ENCODE peak calls at places on chromosomes 11 and 22, in ten cellular contexts. One of them, this sample, is unnamed.

GRCh38 chr11:79400717-79401330 is 40.0 kb downstream of the TENM4 start:
- DNase-seq in heart right ventricle: peak
- DNase-seq in pancreas: no peak
- DNase-seq in fibroblast of mammary gland: peak
- DNase-seq in right atrium auricular region: no peak
- DNase-seq in CD8-positive, alpha-beta T cell: no peak
- DNase-seq in astrocyte: no peak
- DNase-seq in GM23338: peak
- DNase-seq in CD4-positive, CD25-positive, alpha-beta regulatory T cell: no peak
- DNase-seq in IMR-90: peak
- DNase-seq in this sample: no peak

GRCh38 chr11:16946477-16947282 is 67.5 kb downstream of the PLEKHA7 start:
- DNase-seq in heart right ventricle: no peak
- DNase-seq in pancreas: no peak
- DNase-seq in fibroblast of mammary gland: no peak
- DNase-seq in right atrium auricular region: peak
- DNase-seq in CD8-positive, alpha-beta T cell: no peak
- DNase-seq in astrocyte: no peak
- DNase-seq in GM23338: peak
- DNase-seq in CD4-positive, CD25-positive, alpha-beta regulatory T cell: no peak
- DNase-seq in IMR-90: no peak
- DNase-seq in this sample: no peak

GRCh38 chr22:29314537-29315285 is 786 bp downstream of the RASL10A start:
- DNase-seq in heart right ventricle: no peak
- DNase-seq in pancreas: no peak
- DNase-seq in fibroblast of mammary gland: no peak
- DNase-seq in right atrium auricular region: no peak
- DNase-seq in CD8-positive, alpha-beta T cell: no peak
- DNase-seq in astrocyte: no peak
- DNase-seq in GM23338: peak
- DNase-seq in CD4-positive, CD25-positive, alpha-beta regulatory T cell: no peak
- DNase-seq in IMR-90: no peak
- DNase-seq in this sample: no peak

GRCh38 chr11:1351278-1351937 is 38.3 kb upstream of the BRSK2 start:
- DNase-seq in heart right ventricle: no peak
- DNase-seq in pancreas: no peak
- DNase-seq in fibroblast of mammary gland: no peak
- DNase-seq in right atrium auricular region: no peak
- DNase-seq in CD8-positive, alpha-beta T cell: no peak
- DNase-seq in astrocyte: no peak
- DNase-seq in GM23338: peak
- DNase-seq in CD4-positive, CD25-positive, alpha-beta regulatory T cell: no peak
- DNase-seq in IMR-90: no peak
- DNase-seq in this sample: no peak

GRCh38 chr22:49966041-49966715 is 5.6 kb downstream of the PIM3 start:
- DNase-seq in heart right ventricle: peak
- DNase-seq in pancreas: peak
- DNase-seq in fibroblast of mammary gland: no peak
- DNase-seq in right atrium auricular region: no peak
- DNase-seq in CD8-positive, alpha-beta T cell: peak
- DNase-seq in astrocyte: no peak
- DNase-seq in GM23338: no peak
- DNase-seq in CD4-positive, CD25-positive, alpha-beta regulatory T cell: no peak
- DNase-seq in IMR-90: no peak
- DNase-seq in this sample: no peak

GRCh38 chr22:21051836-21052400 is 6.2 kb downstream of the LRRC74B start:
- DNase-seq in heart right ventricle: no peak
- DNase-seq in pancreas: no peak
- DNase-seq in fibroblast of mammary gland: no peak
- DNase-seq in right atrium auricular region: no peak
- DNase-seq in CD8-positive, alpha-beta T cell: no peak
- DNase-seq in astrocyte: no peak
- DNase-seq in GM23338: peak
- DNase-seq in CD4-positive, CD25-positive, alpha-beta regulatory T cell: no peak
- DNase-seq in IMR-90: peak
- DNase-seq in this sample: no peak

GRCh38 chr22:50185384-50186087 is at the start of gene TRABD:
- DNase-seq in heart right ventricle: peak
- DNase-seq in pancreas: peak
- DNase-seq in fibroblast of mammary gland: peak
- DNase-seq in right atrium auricular region: peak
- DNase-seq in CD8-positive, alpha-beta T cell: peak
- DNase-seq in astrocyte: peak
- DNase-seq in GM23338: peak
- DNase-seq in CD4-positive, CD25-positive, alpha-beta regulatory T cell: peak
- DNase-seq in IMR-90: peak
- DNase-seq in this sample: peak

GRCh38 chr11:60858236-60858635 is 2.5 kb upstream of the PTGDR2 start:
- DNase-seq in heart right ventricle: no peak
- DNase-seq in pancreas: no peak
- DNase-seq in fibroblast of mammary gland: no peak
- DNase-seq in right atrium auricular region: no peak
- DNase-seq in CD8-positive, alpha-beta T cell: no peak
- DNase-seq in astrocyte: no peak
- DNase-seq in GM23338: no peak
- DNase-seq in CD4-positive, CD25-positive, alpha-beta regulatory T cell: no peak
- DNase-seq in IMR-90: no peak
- DNase-seq in this sample: no peak

GRCh38 chr11:43516316-43516820 is 157.6 kb downstream of the TTC17 start:
- DNase-seq in heart right ventricle: no peak
- DNase-seq in pancreas: no peak
- DNase-seq in fibroblast of mammary gland: no peak
- DNase-seq in right atrium auricular region: no peak
- DNase-seq in CD8-positive, alpha-beta T cell: no peak
- DNase-seq in astrocyte: no peak
- DNase-seq in GM23338: peak
- DNase-seq in CD4-positive, CD25-positive, alpha-beta regulatory T cell: no peak
- DNase-seq in IMR-90: no peak
- DNase-seq in this sample: no peak

GRCh38 chr11:95084509-95084908 is 5.1 kb upstream of the ENDOD1 start:
- DNase-seq in heart right ventricle: no peak
- DNase-seq in pancreas: no peak
- DNase-seq in fibroblast of mammary gland: peak
- DNase-seq in right atrium auricular region: no peak
- DNase-seq in CD8-positive, alpha-beta T cell: no peak
- DNase-seq in astrocyte: peak
- DNase-seq in GM23338: no peak
- DNase-seq in CD4-positive, CD25-positive, alpha-beta regulatory T cell: no peak
- DNase-seq in IMR-90: peak
- DNase-seq in this sample: no peak

GRCh38 chr11:65454696-65455456 is 32.3 kb downstream of the NEAT1 start:
- DNase-seq in heart right ventricle: peak
- DNase-seq in pancreas: peak
- DNase-seq in fibroblast of mammary gland: peak
- DNase-seq in right atrium auricular region: peak
- DNase-seq in CD8-positive, alpha-beta T cell: peak
- DNase-seq in astrocyte: no peak
- DNase-seq in GM23338: peak
- DNase-seq in CD4-positive, CD25-positive, alpha-beta regulatory T cell: peak
- DNase-seq in IMR-90: peak
- DNase-seq in this sample: peak

GRCh38 chr11:12110714-12111481 is 508 bp downstream of the MICAL2 start:
- DNase-seq in heart right ventricle: peak
- DNase-seq in pancreas: peak
- DNase-seq in fibroblast of mammary gland: no peak
- DNase-seq in right atrium auricular region: no peak
- DNase-seq in CD8-positive, alpha-beta T cell: peak
- DNase-seq in astrocyte: no peak
- DNase-seq in GM23338: peak
- DNase-seq in CD4-positive, CD25-positive, alpha-beta regulatory T cell: peak
- DNase-seq in IMR-90: no peak
- DNase-seq in this sample: peak
- H3K4me3 ChIP-seq in heart right ventricle: peak
- H3K4me3 ChIP-seq in pancreas: peak
- H3K4me3 ChIP-seq in fibroblast of mammary gland: peak
- H3K4me3 ChIP-seq in right atrium auricular region: peak
- H3K4me3 ChIP-seq in CD8-positive, alpha-beta T cell: peak
- H3K4me3 ChIP-seq in astrocyte: peak
- H3K4me3 ChIP-seq in GM23338: peak
- H3K4me3 ChIP-seq in CD4-positive, CD25-positive, alpha-beta regulatory T cell: peak
- H3K4me3 ChIP-seq in IMR-90: peak
- H3K4me3 ChIP-seq in this sample: peak

DNA sequence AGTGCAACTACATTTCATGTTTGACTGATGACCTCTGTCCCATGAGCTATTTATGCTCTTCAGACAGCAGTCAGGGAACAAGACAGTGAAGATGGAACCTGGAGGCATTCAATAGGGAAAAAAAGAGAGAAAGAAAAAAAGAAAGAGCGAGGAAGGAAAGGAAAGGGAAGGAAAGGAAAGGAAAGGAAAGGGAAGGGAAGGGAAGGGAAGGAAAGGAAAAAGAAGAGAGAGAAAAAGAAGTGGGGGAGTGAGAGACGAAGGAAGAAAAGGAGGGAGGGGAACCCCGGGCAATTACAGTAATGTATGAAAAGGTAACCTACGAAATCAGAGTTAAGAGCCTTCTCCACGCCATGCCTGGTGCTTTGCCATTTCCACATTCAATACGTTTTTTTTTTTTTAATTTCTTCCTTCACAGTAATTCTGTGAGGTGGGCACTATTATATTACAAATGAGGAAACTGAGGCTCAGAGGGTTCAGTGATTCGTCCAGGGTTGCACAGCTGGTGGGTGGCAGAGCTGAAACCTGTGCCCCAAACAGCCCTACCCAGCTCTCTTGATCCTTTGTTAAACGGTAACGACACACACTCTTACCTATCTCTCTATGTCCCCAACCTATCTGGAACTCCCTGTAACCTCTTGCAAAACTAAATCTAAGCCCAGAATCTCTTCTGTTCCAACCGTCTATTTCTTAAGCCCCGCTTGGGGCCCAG is 39.3 kb downstream of the ETS1 start:
- DNase-seq in heart right ventricle: no peak
- DNase-seq in pancreas: no peak
- DNase-seq in fibroblast of mammary gland: no peak
- DNase-seq in right atrium auricular region: no peak
- DNase-seq in CD8-positive, alpha-beta T cell: no peak
- DNase-seq in astrocyte: no peak
- DNase-seq in GM23338: no peak
- DNase-seq in CD4-positive, CD25-positive, alpha-beta regulatory T cell: no peak
- DNase-seq in IMR-90: no peak
- DNase-seq in this sample: no peak
- H3K4me3 ChIP-seq in heart right ventricle: peak
- H3K4me3 ChIP-seq in pancreas: peak
- H3K4me3 ChIP-seq in fibroblast of mammary gland: peak
- H3K4me3 ChIP-seq in right atrium auricular region: peak
- H3K4me3 ChIP-seq in CD8-positive, alpha-beta T cell: peak
- H3K4me3 ChIP-seq in astrocyte: peak
- H3K4me3 ChIP-seq in GM23338: peak
- H3K4me3 ChIP-seq in CD4-positive, CD25-positive, alpha-beta regulatory T cell: peak
- H3K4me3 ChIP-seq in IMR-90: peak
- H3K4me3 ChIP-seq in this sample: peak

GRCh38 chr11:118913411-118914125 is 12.2 kb downstream of the BCL9L start:
- DNase-seq in heart right ventricle: no peak
- DNase-seq in pancreas: no peak
- DNase-seq in fibroblast of mammary gland: no peak
- DNase-seq in right atrium auricular region: no peak
- DNase-seq in CD8-positive, alpha-beta T cell: peak
- DNase-seq in astrocyte: no peak
- DNase-seq in GM23338: no peak
- DNase-seq in CD4-positive, CD25-positive, alpha-beta regulatory T cell: no peak
- DNase-seq in IMR-90: no peak
- DNase-seq in this sample: no peak
- H3K4me3 ChIP-seq in heart right ventricle: no peak
- H3K4me3 ChIP-seq in pancreas: no peak
- H3K4me3 ChIP-seq in fibroblast of mammary gland: no peak
- H3K4me3 ChIP-seq in right atrium auricular region: no peak
- H3K4me3 ChIP-seq in CD8-positive, alpha-beta T cell: peak
- H3K4me3 ChIP-seq in astrocyte: no peak
- H3K4me3 ChIP-seq in GM23338: peak
- H3K4me3 ChIP-seq in CD4-positive, CD25-positive, alpha-beta regulatory T cell: peak
- H3K4me3 ChIP-seq in IMR-90: no peak
- H3K4me3 ChIP-seq in this sample: peak

DNA sequence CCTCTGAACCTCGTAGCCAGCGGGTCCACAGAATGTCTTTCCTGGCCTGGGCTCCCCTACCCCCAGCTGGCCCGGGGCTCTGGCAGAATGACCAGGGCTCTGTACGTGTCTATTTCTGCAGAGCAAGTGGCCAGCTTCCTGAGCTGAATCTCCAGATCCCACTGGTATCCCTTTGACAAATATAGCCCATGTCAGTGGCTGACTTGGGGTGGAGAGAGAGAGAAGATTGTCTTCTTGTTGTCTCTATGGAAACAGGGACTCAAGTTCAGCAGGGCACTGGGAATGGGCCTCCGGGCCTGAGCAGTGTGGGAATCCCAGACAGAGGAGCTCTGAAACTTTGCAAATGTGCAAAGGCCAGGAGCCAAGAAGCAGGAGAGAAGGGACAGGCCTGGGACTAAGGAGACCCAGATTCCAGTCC is 33.9 kb downstream of the ANO1 start:
- DNase-seq in heart right ventricle: peak
- DNase-seq in pancreas: no peak
- DNase-seq in fibroblast of mammary gland: no peak
- DNase-seq in right atrium auricular region: no peak
- DNase-seq in CD8-positive, alpha-beta T cell: no peak
- DNase-seq in astrocyte: no peak
- DNase-seq in GM23338: no peak
- DNase-seq in CD4-positive, CD25-positive, alpha-beta regulatory T cell: no peak
- DNase-seq in IMR-90: no peak
- DNase-seq in this sample: peak
- H3K4me3 ChIP-seq in heart right ventricle: no peak
- H3K4me3 ChIP-seq in pancreas: no peak
- H3K4me3 ChIP-seq in fibroblast of mammary gland: no peak
- H3K4me3 ChIP-seq in right atrium auricular region: no peak
- H3K4me3 ChIP-seq in CD8-positive, alpha-beta T cell: no peak
- H3K4me3 ChIP-seq in astrocyte: no peak
- H3K4me3 ChIP-seq in GM23338: no peak
- H3K4me3 ChIP-seq in CD4-positive, CD25-positive, alpha-beta regulatory T cell: no peak
- H3K4me3 ChIP-seq in IMR-90: no peak
- H3K4me3 ChIP-seq in this sample: no peak

GRCh38 chr11:128515766-128516466 is 71.4 kb downstream of the ETS1 start:
- DNase-seq in heart right ventricle: no peak
- DNase-seq in pancreas: no peak
- DNase-seq in fibroblast of mammary gland: peak
- DNase-seq in right atrium auricular region: no peak
- DNase-seq in CD8-positive, alpha-beta T cell: no peak
- DNase-seq in astrocyte: no peak
- DNase-seq in GM23338: no peak
- DNase-seq in CD4-positive, CD25-positive, alpha-beta regulatory T cell: no peak
- DNase-seq in IMR-90: no peak
- DNase-seq in this sample: no peak

GRCh38 chr11:128515086-128515485 is 72.3 kb downstream of the ETS1 start:
- DNase-seq in heart right ventricle: no peak
- DNase-seq in pancreas: no peak
- DNase-seq in fibroblast of mammary gland: peak
- DNase-seq in right atrium auricular region: no peak
- DNase-seq in CD8-positive, alpha-beta T cell: peak
- DNase-seq in astrocyte: no peak
- DNase-seq in GM23338: no peak
- DNase-seq in CD4-positive, CD25-positive, alpha-beta regulatory T cell: no peak
- DNase-seq in IMR-90: no peak
- DNase-seq in this sample: no peak

GRCh38 chr11:128516886-128517285 is 70.5 kb downstream of the ETS1 start:
- DNase-seq in heart right ventricle: no peak
- DNase-seq in pancreas: no peak
- DNase-seq in fibroblast of mammary gland: peak
- DNase-seq in right atrium auricular region: no peak
- DNase-seq in CD8-positive, alpha-beta T cell: no peak
- DNase-seq in astrocyte: no peak
- DNase-seq in GM23338: no peak
- DNase-seq in CD4-positive, CD25-positive, alpha-beta regulatory T cell: no peak
- DNase-seq in IMR-90: no peak
- DNase-seq in this sample: no peak

GRCh38 chr11:128517457-128518230 is 69.7 kb downstream of the ETS1 start:
- DNase-seq in heart right ventricle: no peak
- DNase-seq in pancreas: no peak
- DNase-seq in fibroblast of mammary gland: peak
- DNase-seq in right atrium auricular region: no peak
- DNase-seq in CD8-positive, alpha-beta T cell: no peak
- DNase-seq in astrocyte: peak
- DNase-seq in GM23338: no peak
- DNase-seq in CD4-positive, CD25-positive, alpha-beta regulatory T cell: no peak
- DNase-seq in IMR-90: no peak
- DNase-seq in this sample: peak

GRCh38 chr11:128516467-128516778 is 70.9 kb downstream of the ETS1 start:
- DNase-seq in heart right ventricle: no peak
- DNase-seq in pancreas: no peak
- DNase-seq in fibroblast of mammary gland: no peak
- DNase-seq in right atrium auricular region: no peak
- DNase-seq in CD8-positive, alpha-beta T cell: no peak
- DNase-seq in astrocyte: no peak
- DNase-seq in GM23338: no peak
- DNase-seq in CD4-positive, CD25-positive, alpha-beta regulatory T cell: no peak
- DNase-seq in IMR-90: no peak
- DNase-seq in this sample: no peak
- H3K4me3 ChIP-seq in heart right ventricle: no peak
- H3K4me3 ChIP-seq in pancreas: no peak
- H3K4me3 ChIP-seq in fibroblast of mammary gland: no peak
- H3K4me3 ChIP-seq in right atrium auricular region: no peak
- H3K4me3 ChIP-seq in CD8-positive, alpha-beta T cell: peak
- H3K4me3 ChIP-seq in astrocyte: no peak
- H3K4me3 ChIP-seq in GM23338: no peak
- H3K4me3 ChIP-seq in CD4-positive, CD25-positive, alpha-beta regulatory T cell: peak
- H3K4me3 ChIP-seq in IMR-90: no peak
- H3K4me3 ChIP-seq in this sample: peak

This sample was measured in AG10803.